ENCODE peak calls at places on chromosome 21, in five cellular contexts. One of them, this sample, is unnamed.

GRCh38 chr21:37366488-37367300 is at the start of gene DYRK1A:
- DNase-seq in HepG2: peak; percentile 99
- DNase-seq in WTC11: peak; percentile 98
- DNase-seq in A549: peak; percentile 85
- DNase-seq in K562: peak; percentile 96
- DNase-seq in this sample: peak; percentile 93

GRCh38 chr21:45510466-45510955 is 31.7 kb downstream of the SLC19A1 start:
- DNase-seq in A549: no peak
- DNase-seq in K562: no peak
- DNase-seq in WTC11: no peak
- DNase-seq in HepG2: no peak
- DNase-seq in this sample: no peak

GRCh38 chr21:42568377-42568776 is 54.7 kb downstream of the SLC37A1 start:
- DNase-seq in A549: no peak
- DNase-seq in WTC11: peak; percentile 3
- DNase-seq in HepG2: no peak
- DNase-seq in K562: no peak
- DNase-seq in this sample: no peak

GRCh38 chr21:37452222-37452621 is 85.6 kb downstream of the DYRK1A start:
- DNase-seq in HepG2: no peak
- DNase-seq in K562: no peak
- DNase-seq in A549: no peak
- DNase-seq in WTC11: no peak
- DNase-seq in this sample: no peak

GRCh38 chr21:37837381-37837780 is 78.9 kb downstream of the KCNJ6 start:
- DNase-seq in A549: no peak
- DNase-seq in WTC11: no peak
- DNase-seq in K562: no peak
- DNase-seq in HepG2: no peak
- DNase-seq in this sample: no peak

GRCh38 chr21:39189857-39190604 is 6.8 kb upstream of the PSMG1 start:
- DNase-seq in A549: no peak
- DNase-seq in K562: no peak
- DNase-seq in WTC11: no peak
- DNase-seq in HepG2: no peak
- DNase-seq in this sample: no peak

GRCh38 chr21:38095220-38095619 is 161.6 kb upstream of the KCNJ15 start:
- DNase-seq in HepG2: no peak
- DNase-seq in WTC11: no peak
- DNase-seq in A549: no peak
- DNase-seq in K562: no peak
- DNase-seq in this sample: no peak

GRCh38 chr21:42524341-42525227 is 10.9 kb downstream of the SLC37A1 start:
- DNase-seq in A549: no peak
- DNase-seq in K562: no peak
- DNase-seq in HepG2: peak; percentile 9
- DNase-seq in WTC11: peak; percentile 53
- DNase-seq in this sample: peak; percentile 86

GRCh38 chr21:32515869-32516268 is 69.5 kb downstream of the TCP10L start:
- DNase-seq in A549: no peak
- DNase-seq in WTC11: no peak
- DNase-seq in HepG2: no peak
- DNase-seq in K562: no peak
- DNase-seq in this sample: no peak

GRCh38 chr21:33734818-33735217 is 92.5 kb downstream of the ITSN1 start:
- DNase-seq in K562: no peak
- DNase-seq in WTC11: no peak
- DNase-seq in A549: no peak
- DNase-seq in HepG2: no peak
- DNase-seq in this sample: no peak

GRCh38 chr21:44433791-44434567 is 21.3 kb upstream of the LRRC3 start:
- DNase-seq in HepG2: no peak
- DNase-seq in WTC11: no peak
- DNase-seq in A549: no peak
- DNase-seq in K562: no peak
- DNase-seq in this sample: no peak
- TF ChIP-seq MAX in HepG2: no peak
- TF ChIP-seq MAX in WTC11: no peak
- TF ChIP-seq MAX in A549: no peak
- TF ChIP-seq MAX in K562: no peak
- TF ChIP-seq MAX in this sample: no peak

DNA sequence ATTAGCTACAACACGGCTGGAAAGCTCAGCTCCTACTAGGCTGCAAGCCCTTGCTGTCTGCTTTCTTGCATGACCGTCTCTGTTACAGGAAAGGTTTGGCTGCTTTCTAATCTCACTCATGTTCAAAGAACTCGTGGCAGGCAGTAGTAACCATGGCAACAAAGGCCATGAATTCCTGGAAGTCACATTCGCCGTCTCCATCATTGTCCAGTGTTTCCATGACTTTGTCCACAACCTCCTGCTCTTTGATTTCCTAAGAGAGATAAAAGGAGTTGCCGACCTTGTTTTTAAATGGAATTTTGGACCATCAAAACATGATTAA is 5.7 kb downstream of the S100B start:
- DNase-seq in WTC11: no peak
- DNase-seq in HepG2: peak; percentile 94
- DNase-seq in K562: peak; percentile 15
- DNase-seq in A549: no peak
- DNase-seq in this sample: no peak
- TF ChIP-seq ESRRA in WTC11: no peak
- TF ChIP-seq ESRRA in HepG2: no peak
- TF ChIP-seq ESRRA in K562: no peak
- TF ChIP-seq ESRRA in A549: no peak
- TF ChIP-seq ESRRA in this sample: no peak

GRCh38 chr21:31416465-31416864 is 72.4 kb upstream of the TIAM1 start:
- DNase-seq in K562: no peak
- DNase-seq in A549: no peak
- DNase-seq in HepG2: no peak
- DNase-seq in WTC11: no peak
- DNase-seq in this sample: no peak
- TF ChIP-seq MAX in K562: no peak
- TF ChIP-seq MAX in A549: no peak
- TF ChIP-seq MAX in HepG2: no peak
- TF ChIP-seq MAX in WTC11: no peak
- TF ChIP-seq MAX in this sample: no peak

GRCh38 chr21:16794944-16795343 is 717.9 kb upstream of the CXADR start:
- DNase-seq in K562: no peak
- DNase-seq in HepG2: peak; percentile 3
- DNase-seq in WTC11: no peak
- DNase-seq in A549: peak; percentile 1
- DNase-seq in this sample: no peak
- TF ChIP-seq ESRRA in K562: no peak
- TF ChIP-seq ESRRA in HepG2: no peak
- TF ChIP-seq ESRRA in WTC11: no peak
- TF ChIP-seq ESRRA in A549: no peak
- TF ChIP-seq ESRRA in this sample: no peak

DNA sequence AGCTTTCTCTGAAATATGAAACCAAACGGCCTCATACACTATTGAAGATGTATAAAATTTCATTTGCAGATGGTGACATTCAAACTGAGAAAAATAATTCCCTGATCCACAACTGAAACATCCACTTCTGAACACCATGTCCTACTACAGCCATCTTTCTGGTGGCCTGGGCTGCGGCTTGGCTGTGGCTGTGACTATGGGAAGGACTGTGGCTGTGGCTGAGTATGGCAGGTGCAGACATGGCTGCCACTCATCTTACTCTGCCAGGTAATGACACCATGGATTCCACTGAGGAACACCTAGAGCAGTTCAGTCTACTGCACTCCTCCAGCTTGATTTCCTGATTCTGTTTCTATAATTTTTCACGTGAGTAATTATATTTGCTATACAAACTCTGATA is at the start of gene KRTAP20-4:
- DNase-seq in A549: no peak
- DNase-seq in K562: no peak
- DNase-seq in WTC11: no peak
- DNase-seq in HepG2: no peak
- DNase-seq in this sample: no peak
- TF ChIP-seq MAX in A549: no peak
- TF ChIP-seq MAX in K562: no peak
- TF ChIP-seq MAX in WTC11: no peak
- TF ChIP-seq MAX in HepG2: no peak
- TF ChIP-seq MAX in this sample: no peak

This sample was measured in GM12878.